ENCODE peak calls at places on chromosomes 3 and 15, in eight cellular contexts. D, Y, F, B, E, N, A and V are unnamed samples.

GRCh38 chr3:155548194-155548593 is 196.7 kb downstream of the PLCH1 start:
- DNase-seq in E (no peak), N (no peak), D (no peak), B (no peak), Y (no peak), A (no peak), F (no peak), V (no peak)

GRCh38 chr3:169811606-169812123 is 1.0 kb upstream of the LRRIQ4 start:
- DNase-seq in E (no peak), A (no peak), F (no peak), Y (no peak), B (no peak), N (no peak), D (peak; percentile 91), V (peak; percentile 9)

GRCh38 chr3:139434764-139435291 is 41.5 kb downstream of the RBP2 start:
- DNase-seq in B (no peak), Y (no peak), D (peak; percentile 28), A (no peak), E (no peak), F (no peak), N (no peak), V (peak; percentile 33)

GRCh38 chr15:49282366-49282765 is 112.3 kb downstream of the GALK2 start:
- DNase-seq in D (peak; percentile 88), F (no peak), E (no peak), Y (no peak), B (no peak), N (no peak), A (no peak), V (peak; percentile 85)

GRCh38 chr3:66450389-66451022 is 50.3 kb downstream of the LRIG1 start:
- DNase-seq in B (peak; percentile 68), Y (peak; percentile 85), F (peak; percentile 55), A (peak; percentile 64), D (peak; percentile 76), E (no peak), N (no peak), V (no peak)

GRCh38 chr15:52179278-52180195 is 11.7 kb downstream of the GNB5 start:
- DNase-seq in A (peak; percentile 91), E (peak; percentile 91), F (peak; percentile 81), N (peak; percentile 92), B (peak; percentile 83), D (peak; percentile 70), Y (peak; percentile 90), V (no peak)

GRCh38 chr15:91521996-91522395 is 331.5 kb upstream of the SLCO3A1 start:
- DNase-seq in D (peak; percentile 82), N (no peak), F (no peak), E (no peak), B (no peak), Y (no peak), A (no peak), V (no peak)

GRCh38 chr3:152317956-152318355 is 49.2 kb downstream of the MBNL1 start:
- DNase-seq in F (no peak), D (peak; percentile 87), Y (no peak), E (no peak), A (no peak), B (no peak), N (no peak), V (no peak)

GRCh38 chr15:99911824-99912223 is 178.6 kb upstream of the LYSMD4 start:
- DNase-seq in N (no peak), B (no peak), F (no peak), E (no peak), A (no peak), D (no peak), Y (no peak), V (no peak)

GRCh38 chr3:147356909-147357733 is 49.2 kb downstream of the ZIC4 start:
- DNase-seq in F (no peak), A (no peak), B (no peak), Y (no peak), E (no peak), D (no peak), N (peak; percentile 73), V (no peak)

GRCh38 chr3:11835028-11835639 is 11.6 kb downstream of the TAMM41 start:
- DNase-seq in B (no peak), Y (no peak), F (no peak), E (no peak), A (no peak), N (no peak), D (peak; percentile 46), V (no peak)

GRCh38 chr15:67232591-67232990 is 21.9 kb downstream of the AAGAB start:
- DNase-seq in N (no peak), E (no peak), B (no peak), A (no peak), D (no peak), Y (no peak), F (no peak), V (no peak)

GRCh38 chr15:66459818-66460615 is 37.5 kb downstream of the SNAPC5 start:
- DNase-seq in D (peak; percentile 77), F (no peak), B (no peak), E (no peak), A (no peak), Y (no peak), N (no peak), V (no peak)

GRCh38 chr3:187767266-187768032 is 22.2 kb upstream of the BCL6 start:
- DNase-seq in Y (no peak), B (no peak), F (no peak), A (no peak), N (no peak), D (peak; percentile 93), E (no peak), V (peak; percentile 73)

GRCh38 chr3:78737988-78738387 is 1029.8 kb downstream of the ROBO1 start:
- DNase-seq in E (no peak), F (no peak), B (no peak), D (no peak), Y (no peak), N (no peak), A (no peak), V (no peak)

GRCh38 chr3:184335661-184336483 is 1.5 kb upstream of the FAM131A start:
- DNase-seq in N (peak; percentile 99), A (peak; percentile 96), F (peak; percentile 89), E (peak; percentile 93), B (peak; percentile 84), D (peak; percentile 78), Y (peak; percentile 84), V (no peak)

GRCh38 chr15:88243895-88244787 is 12.4 kb downstream of the NTRK3 start:
- DNase-seq in N (peak; percentile 65), B (no peak), Y (no peak), F (no peak), E (no peak), A (no peak), D (peak; percentile 13), V (no peak)
- TF ChIP-seq CTCF in N (peak; percentile 79), B (no peak), Y (peak; percentile 15), F (peak; percentile 61), E (peak; percentile 53), A (no peak), D (peak; percentile 50), V (peak; percentile 64)

DNA sequence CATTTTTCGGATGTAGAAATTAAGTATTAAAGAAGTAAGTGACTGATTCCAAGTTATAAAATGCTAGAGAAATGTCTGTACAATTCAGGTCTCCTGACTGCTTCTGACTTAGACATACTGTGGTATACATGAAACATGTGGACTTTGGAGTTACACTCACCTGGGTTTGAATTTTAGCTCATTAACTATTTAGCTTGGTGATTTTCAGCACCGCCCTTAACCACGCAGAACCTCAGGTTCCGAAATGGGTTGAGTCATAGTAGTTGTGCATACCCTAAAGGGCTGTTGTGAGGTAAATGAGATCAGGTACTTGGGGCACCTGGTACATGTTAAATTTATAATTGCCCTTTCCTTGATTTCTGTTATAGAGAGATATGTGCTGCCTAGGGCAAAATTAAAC is 32.9 kb upstream of the UTS2B start:
- DNase-seq in E (no peak), Y (no peak), F (no peak), A (no peak), D (no peak), N (no peak), B (no peak), V (no peak)
- H3K36me3 ChIP-seq in E (peaks cover 96% of the 10 kb centered on the region), Y (no peaks in the 10 kb centered on the region), F (peaks cover 69% of the 10 kb centered on the region), A (no peaks in the 10 kb centered on the region), D (peaks cover 35% of the 10 kb centered on the region), N (no peaks in the 10 kb centered on the region), B (peaks cover 13% of the 10 kb centered on the region), V (peaks cover 9% of the 10 kb centered on the region)

GRCh38 chr3:46978985-46979944 is at the start of gene NBEAL2:
- DNase-seq in B (peak; percentile 97), D (peak; percentile 84), E (peak; percentile 99), Y (peak; percentile 94), A (peak; percentile 85), N (peak; percentile 92), F (peak; percentile 98), V (peak; percentile 33)
- TF ChIP-seq CTCF in B (no peak), D (peak; percentile 13), E (no peak), Y (peak; percentile 24), A (no peak), N (no peak), F (peak; percentile 29), V (no peak)

GRCh38 chr15:50828610-50829206 is 63.2 kb upstream of the SPPL2A start:
- DNase-seq in N (no peak), E (no peak), F (no peak), B (no peak), D (peak; percentile 86), A (no peak), Y (peak; percentile 28), V (peak; percentile 81)

GRCh38 chr15:50823281-50823680 is 57.8 kb upstream of the SPPL2A start:
- DNase-seq in N (no peak), F (no peak), Y (no peak), B (no peak), D (no peak), E (no peak), A (no peak), V (no peak)

GRCh38 chr15:50824507-50824906 is 59.0 kb upstream of the SPPL2A start:
- DNase-seq in N (no peak), A (no peak), Y (no peak), D (no peak), B (no peak), F (no peak), E (no peak), V (no peak)

GRCh38 chr15:50821476-50821875 is 56.0 kb upstream of the SPPL2A start:
- DNase-seq in B (no peak), E (no peak), F (no peak), D (no peak), A (no peak), Y (no peak), N (no peak), V (no peak)

DNA sequence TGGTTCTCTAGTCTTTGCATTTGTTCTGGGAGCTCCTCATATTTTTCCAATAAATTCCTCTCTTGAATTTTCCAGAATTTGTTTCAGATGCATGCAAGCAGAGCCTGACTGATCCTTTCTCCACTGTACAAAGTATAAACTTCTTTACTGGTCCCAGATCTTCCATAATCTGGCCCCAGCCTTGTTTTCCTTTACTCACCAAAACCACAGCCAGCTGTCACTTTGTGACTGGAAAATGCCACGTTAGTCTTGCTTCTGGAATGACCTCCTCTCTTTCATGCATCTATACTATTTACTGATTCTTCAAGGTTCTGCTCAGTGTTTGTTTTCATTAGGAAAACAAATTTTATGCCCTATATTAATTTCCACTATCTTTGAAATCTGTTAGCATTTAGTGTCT is 60.4 kb upstream of the SPPL2A start:
- DNase-seq in A (no peak), D (no peak), B (no peak), Y (no peak), N (no peak), E (no peak), F (no peak), V (no peak)
- H3K36me3 ChIP-seq in A (no peaks in the 10 kb centered on the region), D (no peaks in the 10 kb centered on the region), B (no peaks in the 10 kb centered on the region), Y (no peaks in the 10 kb centered on the region), N (no peaks in the 10 kb centered on the region), E (no peaks in the 10 kb centered on the region), F (no peaks in the 10 kb centered on the region), V (no peaks in the 10 kb centered on the region)